ENCODE peak calls at places on chromosome 19, in nine cellular contexts. One of them, this sample, is unnamed.

GRCh38 chr19:31592456-31592855 is 243.2 kb upstream of the TSHZ3 start:
- DNase-seq in CD8-positive, alpha-beta T cell: no peak
- DNase-seq in H9: no peak
- DNase-seq in PC-9: no peak
- DNase-seq in HAP-1: no peak
- DNase-seq in AG04450: no peak
- DNase-seq in T-helper 17 cell: no peak
- DNase-seq in testis: no peak
- DNase-seq in A549: no peak
- DNase-seq in this sample: no peak

GRCh38 chr19:24072720-24073119 is 14.3 kb upstream of the ZNF254 start:
- DNase-seq in A549: no peak
- DNase-seq in T-helper 17 cell: no peak
- DNase-seq in PC-9: no peak
- DNase-seq in HAP-1: no peak
- DNase-seq in CD8-positive, alpha-beta T cell: no peak
- DNase-seq in AG04450: no peak
- DNase-seq in H9: no peak
- DNase-seq in testis: no peak
- DNase-seq in this sample: no peak

GRCh38 chr19:1151917-1152601 is 22.0 kb downstream of the SBNO2 start:
- DNase-seq in PC-9: no peak
- DNase-seq in testis: peak; percentile 60
- DNase-seq in AG04450: no peak
- DNase-seq in T-helper 17 cell: no peak
- DNase-seq in CD8-positive, alpha-beta T cell: no peak
- DNase-seq in HAP-1: no peak
- DNase-seq in H9: no peak
- DNase-seq in A549: no peak
- DNase-seq in this sample: no peak

GRCh38 chr19:46875657-46876056 is 14.9 kb downstream of the ARHGAP35 start:
- DNase-seq in H9: no peak
- DNase-seq in CD8-positive, alpha-beta T cell: no peak
- DNase-seq in PC-9: no peak
- DNase-seq in HAP-1: no peak
- DNase-seq in testis: no peak
- DNase-seq in T-helper 17 cell: no peak
- DNase-seq in AG04450: no peak
- DNase-seq in A549: no peak
- DNase-seq in this sample: no peak

GRCh38 chr19:16661480-16662034 is 618 bp downstream of the TMEM38A start:
- DNase-seq in HAP-1: peak; percentile 64
- DNase-seq in PC-9: no peak
- DNase-seq in T-helper 17 cell: no peak
- DNase-seq in A549: no peak
- DNase-seq in H9: peak; percentile 52
- DNase-seq in AG04450: no peak
- DNase-seq in CD8-positive, alpha-beta T cell: peak; percentile 12
- DNase-seq in testis: peak; percentile 57
- DNase-seq in this sample: peak; percentile 58

GRCh38 chr19:47633996-47634395 is 25.1 kb downstream of the BICRA start:
- DNase-seq in AG04450: no peak
- DNase-seq in A549: no peak
- DNase-seq in testis: no peak
- DNase-seq in T-helper 17 cell: no peak
- DNase-seq in CD8-positive, alpha-beta T cell: no peak
- DNase-seq in PC-9: no peak
- DNase-seq in HAP-1: no peak
- DNase-seq in H9: no peak
- DNase-seq in this sample: no peak

GRCh38 chr19:44438441-44438840 is 9.8 kb downstream of the ZNF229 start:
- DNase-seq in AG04450: no peak
- DNase-seq in A549: no peak
- DNase-seq in T-helper 17 cell: no peak
- DNase-seq in PC-9: no peak
- DNase-seq in testis: no peak
- DNase-seq in HAP-1: no peak
- DNase-seq in CD8-positive, alpha-beta T cell: no peak
- DNase-seq in H9: no peak
- DNase-seq in this sample: no peak

GRCh38 chr19:44111910-44112463 is 1.2 kb upstream of the ZNF225 start:
- DNase-seq in PC-9: no peak
- DNase-seq in CD8-positive, alpha-beta T cell: no peak
- DNase-seq in A549: no peak
- DNase-seq in testis: peak; percentile 82
- DNase-seq in AG04450: peak; percentile 67
- DNase-seq in H9: peak; percentile 94
- DNase-seq in T-helper 17 cell: no peak
- DNase-seq in HAP-1: peak; percentile 36
- DNase-seq in this sample: peak; percentile 10

GRCh38 chr19:35732540-35733179 is 9.6 kb downstream of the IGFLR1 start:
- DNase-seq in H9: no peak
- DNase-seq in HAP-1: no peak
- DNase-seq in CD8-positive, alpha-beta T cell: no peak
- DNase-seq in PC-9: no peak
- DNase-seq in A549: no peak
- DNase-seq in T-helper 17 cell: no peak
- DNase-seq in testis: no peak
- DNase-seq in AG04450: no peak
- DNase-seq in this sample: no peak

GRCh38 chr19:7534531-7534980 is 961 bp upstream of the PNPLA6 start:
- DNase-seq in A549: peak; percentile 78
- DNase-seq in HAP-1: peak; percentile 65
- DNase-seq in PC-9: peak; percentile 69
- DNase-seq in H9: peak; percentile 85
- DNase-seq in T-helper 17 cell: no peak
- DNase-seq in testis: peak; percentile 79
- DNase-seq in AG04450: peak; percentile 57
- DNase-seq in CD8-positive, alpha-beta T cell: peak; percentile 39
- DNase-seq in this sample: peak; percentile 68

GRCh38 chr19:29634731-29635130 is 28.6 kb downstream of the POP4 start:
- DNase-seq in PC-9: no peak
- DNase-seq in T-helper 17 cell: no peak
- DNase-seq in testis: no peak
- DNase-seq in CD8-positive, alpha-beta T cell: no peak
- DNase-seq in H9: no peak
- DNase-seq in A549: no peak
- DNase-seq in HAP-1: no peak
- DNase-seq in AG04450: no peak
- DNase-seq in this sample: no peak

DNA sequence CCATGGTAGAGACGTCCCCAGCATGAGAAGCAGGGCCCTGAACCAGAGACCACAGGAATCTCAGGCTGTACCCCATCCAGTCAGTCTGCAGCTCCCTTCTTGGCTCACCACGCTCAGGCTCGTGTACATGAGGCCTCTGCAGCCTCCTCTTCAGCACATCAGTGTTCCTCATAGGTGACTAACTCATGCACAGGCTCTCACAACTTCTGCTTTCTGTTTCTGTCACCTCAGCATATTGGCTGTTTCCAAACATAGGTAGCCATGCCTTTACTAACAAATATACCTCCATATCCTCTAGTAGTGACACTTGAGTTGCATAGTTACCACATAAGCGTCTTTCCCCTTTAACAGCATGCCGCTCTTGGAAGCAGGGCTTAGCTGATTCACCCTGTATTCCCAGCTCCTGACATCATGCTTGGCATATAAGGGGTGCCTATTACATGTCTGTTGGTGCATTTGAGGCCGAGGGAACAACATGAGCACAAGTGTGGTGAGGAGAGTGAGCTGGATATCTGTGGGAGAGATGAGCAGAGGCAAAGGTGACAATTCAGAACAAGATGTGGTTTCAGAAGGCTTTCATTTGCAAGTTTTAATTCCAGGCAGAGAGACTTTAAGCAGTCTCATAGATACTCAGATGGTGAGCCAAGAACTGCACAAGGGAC is 16.7 kb downstream of the ZNF473 start:
- DNase-seq in H9: no peak
- DNase-seq in T-helper 17 cell: no peak
- DNase-seq in PC-9: no peak
- DNase-seq in CD8-positive, alpha-beta T cell: no peak
- DNase-seq in AG04450: no peak
- DNase-seq in testis: no peak
- DNase-seq in HAP-1: no peak
- DNase-seq in A549: no peak
- DNase-seq in this sample: no peak
- H3K9me3 ChIP-seq in H9: peaks cover 55% of the 10 kb centered on the region
- H3K9me3 ChIP-seq in T-helper 17 cell: peaks cover 6% of the 10 kb centered on the region
- H3K9me3 ChIP-seq in PC-9: peaks cover 59% of the 10 kb centered on the region
- H3K9me3 ChIP-seq in CD8-positive, alpha-beta T cell: peaks cover 17% of the 10 kb centered on the region
- H3K9me3 ChIP-seq in AG04450: peaks cover 58% of the 10 kb centered on the region
- H3K9me3 ChIP-seq in testis: no peaks in the 10 kb centered on the region
- H3K9me3 ChIP-seq in HAP-1: peaks cover 28% of the 10 kb centered on the region
- H3K9me3 ChIP-seq in A549: peaks cover 96% of the 10 kb centered on the region
- H3K9me3 ChIP-seq in this sample: peaks cover 16% of the 10 kb centered on the region

DNA sequence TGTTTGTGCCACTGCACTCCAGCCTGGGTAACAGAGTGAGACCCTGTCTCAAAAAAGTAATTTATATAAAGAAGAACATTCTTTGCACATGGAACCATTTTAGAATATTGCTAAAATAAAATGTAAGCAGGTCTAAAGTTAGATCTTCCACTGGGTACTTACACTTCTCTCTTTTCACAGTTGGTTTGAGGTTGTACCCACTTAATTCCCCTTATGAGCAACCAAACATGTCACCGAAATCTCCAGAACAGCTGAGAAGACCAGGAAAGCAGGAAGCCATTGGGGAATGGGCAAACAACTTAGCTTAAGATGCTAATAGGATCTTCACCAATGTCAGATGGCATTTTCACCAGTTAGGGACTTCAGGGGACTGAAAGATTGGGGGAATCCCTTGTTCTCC is 18.8 kb downstream of the NLRP4 start:
- DNase-seq in AG04450: no peak
- DNase-seq in H9: no peak
- DNase-seq in testis: no peak
- DNase-seq in PC-9: peak; percentile 26
- DNase-seq in HAP-1: no peak
- DNase-seq in T-helper 17 cell: no peak
- DNase-seq in A549: no peak
- DNase-seq in CD8-positive, alpha-beta T cell: no peak
- DNase-seq in this sample: no peak
- H3K9me3 ChIP-seq in AG04450: peaks cover 50% of the 10 kb centered on the region
- H3K9me3 ChIP-seq in H9: peaks cover 82% of the 10 kb centered on the region
- H3K9me3 ChIP-seq in testis: no peaks in the 10 kb centered on the region
- H3K9me3 ChIP-seq in PC-9: peaks cover 5% of the 10 kb centered on the region
- H3K9me3 ChIP-seq in HAP-1: peaks cover 2% of the 10 kb centered on the region
- H3K9me3 ChIP-seq in T-helper 17 cell: no peaks in the 10 kb centered on the region
- H3K9me3 ChIP-seq in A549: peaks cover 13% of the 10 kb centered on the region
- H3K9me3 ChIP-seq in CD8-positive, alpha-beta T cell: no peaks in the 10 kb centered on the region
- H3K9me3 ChIP-seq in this sample: no peaks in the 10 kb centered on the region

DNA sequence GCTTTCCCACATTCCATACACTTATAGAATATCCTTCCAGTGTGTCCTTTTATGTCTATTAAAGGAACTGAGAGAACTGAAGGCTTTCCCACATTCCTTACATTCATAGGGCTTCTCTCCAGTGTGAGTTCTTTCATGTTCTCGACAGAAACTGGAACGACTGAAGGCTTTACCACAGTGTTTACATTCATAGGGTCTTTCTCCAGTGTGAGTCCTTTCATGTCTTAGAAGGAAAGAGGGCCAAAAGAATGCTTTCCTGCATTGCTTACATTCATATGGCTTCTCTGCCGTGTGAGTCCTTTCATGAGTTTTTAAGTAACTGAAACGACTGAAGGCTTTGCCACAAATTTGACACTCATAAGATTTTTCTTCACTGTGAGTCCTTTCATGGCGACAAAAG is 22.3 kb downstream of the ZNF44 start:
- DNase-seq in H9: no peak
- DNase-seq in AG04450: no peak
- DNase-seq in PC-9: no peak
- DNase-seq in HAP-1: no peak
- DNase-seq in T-helper 17 cell: no peak
- DNase-seq in testis: no peak
- DNase-seq in A549: no peak
- DNase-seq in CD8-positive, alpha-beta T cell: no peak
- DNase-seq in this sample: no peak
- H3K9me3 ChIP-seq in H9: peaks cover 72% of the 10 kb centered on the region
- H3K9me3 ChIP-seq in AG04450: peaks cover 55% of the 10 kb centered on the region
- H3K9me3 ChIP-seq in PC-9: peaks cover 38% of the 10 kb centered on the region
- H3K9me3 ChIP-seq in HAP-1: peaks cover 31% of the 10 kb centered on the region
- H3K9me3 ChIP-seq in T-helper 17 cell: peaks cover 56% of the 10 kb centered on the region
- H3K9me3 ChIP-seq in testis: no peaks in the 10 kb centered on the region
- H3K9me3 ChIP-seq in A549: peaks cover 32% of the 10 kb centered on the region
- H3K9me3 ChIP-seq in CD8-positive, alpha-beta T cell: peaks cover 40% of the 10 kb centered on the region
- H3K9me3 ChIP-seq in this sample: peaks cover 63% of the 10 kb centered on the region

GRCh38 chr19:12685831-12686230 is 2.0 kb upstream of the GNG14 start:
- DNase-seq in AG04450: no peak
- DNase-seq in testis: no peak
- DNase-seq in CD8-positive, alpha-beta T cell: no peak
- DNase-seq in A549: no peak
- DNase-seq in HAP-1: no peak
- DNase-seq in T-helper 17 cell: no peak
- DNase-seq in PC-9: no peak
- DNase-seq in H9: no peak
- DNase-seq in this sample: no peak
- H3K9me3 ChIP-seq in AG04450: peaks cover 4% of the 10 kb centered on the region
- H3K9me3 ChIP-seq in testis: no peaks in the 10 kb centered on the region
- H3K9me3 ChIP-seq in CD8-positive, alpha-beta T cell: no peaks in the 10 kb centered on the region
- H3K9me3 ChIP-seq in A549: no peaks in the 10 kb centered on the region
- H3K9me3 ChIP-seq in HAP-1: no peaks in the 10 kb centered on the region
- H3K9me3 ChIP-seq in T-helper 17 cell: no peaks in the 10 kb centered on the region
- H3K9me3 ChIP-seq in PC-9: no peaks in the 10 kb centered on the region
- H3K9me3 ChIP-seq in H9: no peaks in the 10 kb centered on the region
- H3K9me3 ChIP-seq in this sample: no peaks in the 10 kb centered on the region

DNA sequence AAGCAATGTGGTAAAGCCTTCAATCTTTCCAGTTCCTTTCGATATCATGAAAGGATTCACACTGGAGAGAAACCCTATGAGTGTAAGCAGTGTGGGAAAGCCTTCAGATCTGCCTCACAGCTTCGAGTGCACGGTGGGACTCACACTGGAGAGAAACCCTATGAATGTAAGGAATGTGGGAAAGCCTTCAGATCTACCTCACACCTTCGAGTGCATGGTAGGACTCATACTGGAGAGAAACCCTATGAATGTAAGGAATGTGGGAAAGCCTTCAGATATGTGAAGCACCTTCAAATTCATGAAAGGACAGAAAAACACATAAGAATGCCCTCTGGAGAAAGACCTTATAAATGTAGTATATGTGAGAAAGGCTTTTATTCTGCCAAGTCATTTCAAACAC is 15.6 kb upstream of the ZNF763 start:
- DNase-seq in H9: no peak
- DNase-seq in HAP-1: no peak
- DNase-seq in T-helper 17 cell: no peak
- DNase-seq in PC-9: no peak
- DNase-seq in A549: no peak
- DNase-seq in testis: no peak
- DNase-seq in AG04450: no peak
- DNase-seq in CD8-positive, alpha-beta T cell: no peak
- DNase-seq in this sample: peak; percentile 27
- H3K9me3 ChIP-seq in H9: peaks cover 90% of the 10 kb centered on the region
- H3K9me3 ChIP-seq in HAP-1: peaks cover 47% of the 10 kb centered on the region
- H3K9me3 ChIP-seq in T-helper 17 cell: peaks cover 66% of the 10 kb centered on the region
- H3K9me3 ChIP-seq in PC-9: peaks cover 76% of the 10 kb centered on the region
- H3K9me3 ChIP-seq in A549: peaks cover 16% of the 10 kb centered on the region
- H3K9me3 ChIP-seq in testis: peaks cover 6% of the 10 kb centered on the region
- H3K9me3 ChIP-seq in AG04450: peaks cover 73% of the 10 kb centered on the region
- H3K9me3 ChIP-seq in CD8-positive, alpha-beta T cell: peaks cover 56% of the 10 kb centered on the region
- H3K9me3 ChIP-seq in this sample: peaks cover 63% of the 10 kb centered on the region